ENCODE peak calls at places on chromosomes 11 and 22, in six cellular contexts. D is SK-N-SH, U is MCF 10A, X is heart right ventricle, F is D721Med, J is left ventricle myocardium inferior. Z is an unnamed sample.
A peak's percentile ranks its signal among the peaks of the same experiment; 100 is the strongest.

GRCh38 chr22:35152316-35152715 is 86.4 kb downstream of the ISX start:
- DNase-seq in D (no peak), U (no peak), X (no peak), F (no peak), J (no peak), Z (no peak)

GRCh38 chr11:74449369-74449931 is 17.9 kb downstream of the KCNE3 start:
- DNase-seq in D (peak; percentile 56), U (peak; percentile 84), X (no peak), F (no peak), J (no peak), Z (peak; percentile 32)

GRCh38 chr11:30463266-30463665 is 122.9 kb downstream of the MPPED2 start:
- DNase-seq in D (no peak), U (no peak), X (no peak), F (no peak), J (no peak), Z (no peak)

GRCh38 chr11:26578998-26579635 is 7.1 kb upstream of the MUC15 start:
- DNase-seq in D (no peak), U (peak; percentile 46), X (no peak), F (no peak), J (no peak), Z (no peak)

GRCh38 chr11:559020-559620 is 1.4 kb downstream of the LMNTD2 start:
- DNase-seq in D (no peak), U (no peak), X (no peak), F (no peak), J (no peak), Z (no peak)

GRCh38 chr11:111449158-111449557 is 63.0 kb downstream of the BTG4 start:
- DNase-seq in D (peak; percentile 7), U (no peak), X (no peak), F (no peak), J (no peak), Z (no peak)

GRCh38 chr11:2590951-2591754 is 108.6 kb downstream of the KCNQ1OT1 start:
- DNase-seq in D (peak; percentile 14), U (no peak), X (peak; percentile 6), F (no peak), J (no peak), Z (peak; percentile 4)

GRCh38 chr11:11267312-11267711 is 85.7 kb downstream of the CSNK2A3 start:
- DNase-seq in D (no peak), U (no peak), X (no peak), F (no peak), J (no peak), Z (no peak)

GRCh38 chr11:117999354-117999993 is 13.3 kb downstream of the IL10RA start:
- DNase-seq in D (no peak), U (no peak), X (no peak), F (no peak), J (no peak), Z (no peak)

GRCh38 chr11:118175031-118175531 is 1.4 kb downstream of the SCN2B start:
- DNase-seq in D (no peak), U (peak; percentile 67), X (no peak), F (no peak), J (peak; percentile 40), Z (no peak)

GRCh38 chr22:44025171-44026065 is 1.3 kb downstream of the PARVB start:
- DNase-seq in D (no peak), U (no peak), X (peak; percentile 44), F (no peak), J (peak; percentile 64), Z (no peak)

GRCh38 chr11:2525166-2525861 is 80.5 kb downstream of the KCNQ1 start:
- DNase-seq in D (no peak), U (no peak), X (peak; percentile 13), F (no peak), J (peak; percentile 9), Z (peak; percentile 6)

DNA sequence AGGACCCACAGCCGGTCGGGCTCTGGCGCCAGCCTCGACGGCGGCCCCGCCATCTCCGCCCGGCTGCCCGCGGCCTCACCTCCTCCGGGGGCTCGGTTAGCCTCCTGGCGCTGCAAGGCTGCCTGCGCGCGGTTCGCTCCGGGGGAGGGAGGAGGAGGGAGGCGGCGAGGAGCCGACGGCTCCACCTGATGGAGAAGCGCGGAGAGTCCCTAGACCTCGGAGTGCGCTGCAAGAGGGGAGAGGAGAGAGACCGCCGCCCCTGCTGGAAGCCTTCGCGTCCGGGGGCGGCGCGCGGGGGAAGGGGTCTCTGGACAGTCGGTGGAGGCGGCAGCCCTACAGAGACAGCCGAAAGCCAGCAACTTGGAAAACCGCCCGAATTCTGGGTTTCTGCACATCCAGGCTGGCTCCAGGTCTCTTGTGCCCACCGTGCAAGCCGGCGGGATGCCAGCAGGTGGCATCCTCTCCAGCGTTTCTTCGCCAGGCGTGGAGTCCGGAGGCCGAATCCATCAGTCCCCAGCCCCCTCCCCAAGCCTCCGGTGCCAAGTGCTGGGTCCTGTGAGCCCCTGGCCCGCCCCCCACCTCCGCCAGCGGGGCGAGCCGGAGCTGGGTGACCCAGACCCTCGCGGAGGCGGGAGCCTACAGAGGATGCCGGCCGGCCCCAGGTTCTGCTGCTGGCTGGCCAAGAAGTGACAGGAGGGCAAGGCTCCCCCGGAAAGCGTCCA is 2.9 kb upstream of the KIRREL3 start:
- DNase-seq in D (peak; percentile 91), U (no peak), X (no peak), F (peak; percentile 38), J (no peak), Z (peak; percentile 88)
- TF ChIP-seq CTCF in D (peak; percentile 67), U (no peak), X (no peak), F (peak; percentile 14), J (peak; percentile 23), Z (peak; percentile 76)

GRCh38 chr11:126156814-126157213 is 54.6 kb downstream of the RPUSD4 start:
- DNase-seq in D (no peak), U (no peak), X (no peak), F (no peak), J (no peak), Z (no peak)
- TF ChIP-seq CTCF in D (no peak), U (no peak), X (no peak), F (no peak), J (no peak), Z (no peak)

GRCh38 chr11:44633641-44634040 is 68.2 kb downstream of the CD82 start:
- DNase-seq in D (peak; percentile 56), U (peak; percentile 43), X (no peak), F (no peak), J (no peak), Z (peak; percentile 42)
- TF ChIP-seq CTCF in D (peak; percentile 50), U (peak; percentile 9), X (no peak), F (peak; percentile 40), J (peak; percentile 57), Z (peak; percentile 81)

GRCh38 chr11:65726660-65727059 is 6.1 kb upstream of the RNASEH2C start:
- DNase-seq in D (no peak), U (no peak), X (no peak), F (no peak), J (no peak), Z (no peak)
- TF ChIP-seq CTCF in D (peak; percentile 15), U (no peak), X (no peak), F (no peak), J (peak; percentile 13), Z (no peak)

GRCh38 chr22:30104501-30105156 is 24.4 kb downstream of the HORMAD2 start:
- DNase-seq in D (no peak), U (no peak), X (no peak), F (no peak), J (no peak), Z (no peak)
- TF ChIP-seq CTCF in D (no peak), U (no peak), X (no peak), F (no peak), J (no peak), Z (no peak)

GRCh38 chr22:23857606-23858483 is at the start of gene SLC2A11:
- DNase-seq in D (peak; percentile 96), U (peak; percentile 97), X (peak; percentile 98), F (peak; percentile 95), J (peak; percentile 97), Z (peak; percentile 98)
- TF ChIP-seq CTCF in D (peak; percentile 31), U (peak; percentile 7), X (no peak), F (no peak), J (peak; percentile 52), Z (peak; percentile 46)

Z was measured in WERI-Rb-1.